ENCODE peak calls at places on chromosome 5, in eight cellular contexts. P, Y, A, R, Z, M, F and I are unnamed samples.

GRCh38 chr5:65800775-65801174 is 78.8 kb downstream of the NLN start:
- DNase-seq in P (no peak), Y (no peak), A (no peak), R (no peak), Z (no peak), M (no peak), F (no peak), I (no peak)

GRCh38 chr5:132215329-132215728 is 12.3 kb downstream of the P4HA2 start:
- DNase-seq in P (no peak), Y (no peak), A (peak; percentile 99), R (peak; percentile 89), Z (peak; percentile 91), M (peak; percentile 72), F (peak; percentile 98), I (no peak)

GRCh38 chr5:77358566-77359205 is 133.4 kb downstream of the WDR41 start:
- DNase-seq in P (no peak), Y (no peak), A (peak; percentile 62), R (no peak), Z (no peak), M (no peak), F (peak; percentile 67), I (no peak)

GRCh38 chr5:111722016-111722591 is 34.9 kb downstream of the NREP start:
- DNase-seq in P (no peak), Y (no peak), A (no peak), R (no peak), Z (no peak), M (no peak), F (no peak), I (no peak)

GRCh38 chr5:181260720-181261319 is at the start of gene TRIM52:
- DNase-seq in P (peak; percentile 77), Y (peak; percentile 89), A (peak; percentile 88), R (peak; percentile 91), Z (peak; percentile 91), M (peak; percentile 94), F (peak; percentile 86), I (peak; percentile 92)

GRCh38 chr5:126335871-126336270 is 87.3 kb upstream of the GRAMD2B start:
- DNase-seq in P (no peak), Y (no peak), A (no peak), R (no peak), Z (no peak), M (no peak), F (peak; percentile 41), I (no peak)

GRCh38 chr5:38922199-38922598 is 76.4 kb downstream of the OSMR start:
- DNase-seq in P (no peak), Y (peak; percentile 61), A (peak; percentile 60), R (peak; percentile 53), Z (peak; percentile 50), M (peak; percentile 46), F (peak; percentile 56), I (peak; percentile 55)

GRCh38 chr5:137142371-137143243 is 356.5 kb downstream of the SPOCK1 start:
- DNase-seq in P (no peak), Y (no peak), A (peak; percentile 99), R (no peak), Z (no peak), M (peak; percentile 9), F (peak; percentile 67), I (no peak)

GRCh38 chr5:54311178-54311811 is 922 bp upstream of the ARL15 start:
- DNase-seq in P (no peak), Y (no peak), A (peak; percentile 33), R (no peak), Z (no peak), M (no peak), F (peak; percentile 60), I (no peak)

GRCh38 chr5:111254613-111255012 is 30.4 kb downstream of the CAMK4 start:
- DNase-seq in P (peak; percentile 17), Y (no peak), A (peak; percentile 53), R (no peak), Z (no peak), M (no peak), F (no peak), I (no peak)

GRCh38 chr5:113788141-113788540 is 274.6 kb downstream of the YTHDC2 start:
- DNase-seq in P (no peak), Y (no peak), A (no peak), R (no peak), Z (no peak), M (no peak), F (no peak), I (no peak)

GRCh38 chr5:52392321-52392720 is 395.4 kb upstream of the ITGA1 start:
- DNase-seq in P (no peak), Y (no peak), A (no peak), R (no peak), Z (no peak), M (no peak), F (no peak), I (no peak)

GRCh38 chr5:58565033-58565432 is 17.8 kb upstream of the RAB3C start:
- DNase-seq in P (no peak), Y (no peak), A (no peak), R (no peak), Z (no peak), M (no peak), F (no peak), I (no peak)

GRCh38 chr5:94785111-94785510 is 166.6 kb downstream of the SLF1 start:
- DNase-seq in P (no peak), Y (no peak), A (no peak), R (no peak), Z (no peak), M (no peak), F (no peak), I (peak; percentile 23)

GRCh38 chr5:172276214-172276613 is 7.3 kb downstream of the UBTD2 start:
- DNase-seq in P (no peak), Y (no peak), A (peak; percentile 65), R (no peak), Z (no peak), M (no peak), F (peak; percentile 64), I (peak; percentile 19)

GRCh38 chr5:1879292-1880263 is 3.1 kb downstream of the IRX4 start:
- DNase-seq in P (no peak), Y (no peak), A (no peak), R (no peak), Z (no peak), M (no peak), F (no peak), I (no peak)

GRCh38 chr5:139682016-139682975 is 34.1 kb downstream of the CXXC5 start:
- DNase-seq in P (no peak), Y (no peak), A (no peak), R (no peak), Z (no peak), M (no peak), F (no peak), I (no peak)

GRCh38 chr5:52727568-52727967 is 60.1 kb upstream of the ITGA1 start:
- DNase-seq in P (no peak), Y (peak; percentile 16), A (peak; percentile 82), R (peak; percentile 44), Z (peak; percentile 46), M (no peak), F (peak; percentile 82), I (peak; percentile 1)

GRCh38 chr5:77379558-77380061 is 112.5 kb downstream of the WDR41 start:
- DNase-seq in P (no peak), Y (no peak), A (no peak), R (no peak), Z (no peak), M (no peak), F (no peak), I (no peak)

GRCh38 chr5:55234171-55234700 is 828 bp upstream of the CCNO start:
- DNase-seq in P (no peak), Y (peak; percentile 30), A (peak; percentile 31), R (peak; percentile 50), Z (peak; percentile 35), M (peak; percentile 72), F (peak; percentile 39), I (peak; percentile 7)

GRCh38 chr5:136215812-136216211 is 22.9 kb upstream of the SMIM32 start:
- DNase-seq in P (no peak), Y (no peak), A (no peak), R (no peak), Z (no peak), M (no peak), F (no peak), I (no peak)

GRCh38 chr5:37375091-37375490 is 4.0 kb upstream of the WDR70 start:
- DNase-seq in P (no peak), Y (no peak), A (no peak), R (no peak), Z (no peak), M (no peak), F (no peak), I (no peak)

GRCh38 chr5:172816887-172817418 is 17.1 kb upstream of the ERGIC1 start:
- DNase-seq in P (no peak), Y (no peak), A (peak; percentile 94), R (no peak), Z (no peak), M (no peak), F (peak; percentile 91), I (no peak)

GRCh38 chr5:78224358-78224757 is 70.1 kb downstream of the AP3B1 start:
- DNase-seq in P (no peak), Y (no peak), A (no peak), R (no peak), Z (no peak), M (no peak), F (no peak), I (no peak)

GRCh38 chr5:107917983-107918382 is 247.2 kb upstream of the EFNA5 start:
- DNase-seq in P (no peak), Y (no peak), A (peak; percentile 8), R (no peak), Z (no peak), M (no peak), F (no peak), I (no peak)

GRCh38 chr5:152181461-152181860 is 223.6 kb downstream of the NMUR2 start:
- DNase-seq in P (no peak), Y (no peak), A (no peak), R (no peak), Z (no peak), M (no peak), F (no peak), I (no peak)

GRCh38 chr5:158563774-158564390 is 535.8 kb downstream of the EBF1 start:
- DNase-seq in P (no peak), Y (no peak), A (no peak), R (no peak), Z (no peak), M (no peak), F (no peak), I (no peak)

GRCh38 chr5:63401434-63402046 is 560.7 kb downstream of the HTR1A start:
- DNase-seq in P (no peak), Y (peak; percentile 78), A (peak; percentile 46), R (peak; percentile 52), Z (peak; percentile 41), M (peak; percentile 54), F (peak; percentile 48), I (peak; percentile 61)

GRCh38 chr5:107331882-107332281 is 338.9 kb downstream of the EFNA5 start:
- DNase-seq in P (no peak), Y (no peak), A (no peak), R (no peak), Z (no peak), M (no peak), F (peak; percentile 18), I (no peak)

GRCh38 chr5:100505984-100506670 is 29.0 kb upstream of the FAM174A start:
- DNase-seq in P (no peak), Y (no peak), A (peak; percentile 96), R (no peak), Z (no peak), M (no peak), F (peak; percentile 91), I (peak; percentile 68)

GRCh38 chr5:128708841-128709240 is 170.8 kb upstream of the FBN2 start:
- DNase-seq in P (no peak), Y (no peak), A (no peak), R (no peak), Z (no peak), M (no peak), F (peak; percentile 5), I (no peak)

GRCh38 chr5:39100851-39101396 is 26.7 kb upstream of the RICTOR start:
- DNase-seq in P (no peak), Y (no peak), A (peak; percentile 99), R (peak; percentile 48), Z (no peak), M (no peak), F (peak; percentile 99), I (peak; percentile 90)

GRCh38 chr5:146716636-146717035 is 161.9 kb downstream of the PPP2R2B start:
- DNase-seq in P (no peak), Y (no peak), A (no peak), R (no peak), Z (no peak), M (no peak), F (peak; percentile 45), I (no peak)